ENCODE peak calls at places on chromosomes 13 and 19, in nine cellular contexts. One of them, this sample, is unnamed.

GRCh38 chr13:76884167-76884566 is 2.0 kb downstream of the KCTD12 start:
- DNase-seq in osteocyte: no peak
- DNase-seq in non-pigmented ciliary epithelial cell: no peak
- DNase-seq in mesendoderm: peak
- DNase-seq in bronchial epithelial cell: peak
- DNase-seq in NCI-H1092 treated with DMSO at 0.1 percent for 48 hours: peak
- DNase-seq in naive B cell: no peak
- DNase-seq in NCI-H2029 treated with DMSO at 0.1 percent for 48 hours: peak
- DNase-seq in stimulated activated CD4-positive, alpha-beta T cell treated with anti-CD3 and anti-CD28 coated beads, Interleukin-12 subunit alpha, Interleukin-12 subunit beta, amount 100 ng/mL, for 4 hours: no peak
- DNase-seq in this sample: peak

GRCh38 chr13:95509521-95510315 is 42.8 kb upstream of the CLDN10 start:
- DNase-seq in osteocyte: no peak
- DNase-seq in naive B cell: no peak
- DNase-seq in mesendoderm: peak
- DNase-seq in bronchial epithelial cell: peak
- DNase-seq in NCI-H1092 treated with DMSO at 0.1 percent for 48 hours: no peak
- DNase-seq in NCI-H2029 treated with DMSO at 0.1 percent for 48 hours: no peak
- DNase-seq in non-pigmented ciliary epithelial cell: no peak
- DNase-seq in stimulated activated CD4-positive, alpha-beta T cell treated with anti-CD3 and anti-CD28 coated beads, Interleukin-12 subunit alpha, Interleukin-12 subunit beta, amount 100 ng/mL, for 4 hours: no peak
- DNase-seq in this sample: no peak

GRCh38 chr19:49637865-49638350 is 2.0 kb downstream of the RRAS start:
- DNase-seq in bronchial epithelial cell: peak
- DNase-seq in mesendoderm: peak
- DNase-seq in osteocyte: peak
- DNase-seq in non-pigmented ciliary epithelial cell: no peak
- DNase-seq in NCI-H1092 treated with DMSO at 0.1 percent for 48 hours: no peak
- DNase-seq in naive B cell: no peak
- DNase-seq in NCI-H2029 treated with DMSO at 0.1 percent for 48 hours: no peak
- DNase-seq in stimulated activated CD4-positive, alpha-beta T cell treated with anti-CD3 and anti-CD28 coated beads, Interleukin-12 subunit alpha, Interleukin-12 subunit beta, amount 100 ng/mL, for 4 hours: no peak
- DNase-seq in this sample: peak

GRCh38 chr13:92103673-92104296 is 705.4 kb downstream of the GPC5 start:
- DNase-seq in NCI-H1092 treated with DMSO at 0.1 percent for 48 hours: no peak
- DNase-seq in NCI-H2029 treated with DMSO at 0.1 percent for 48 hours: no peak
- DNase-seq in mesendoderm: peak
- DNase-seq in naive B cell: no peak
- DNase-seq in non-pigmented ciliary epithelial cell: peak
- DNase-seq in osteocyte: no peak
- DNase-seq in bronchial epithelial cell: no peak
- DNase-seq in stimulated activated CD4-positive, alpha-beta T cell treated with anti-CD3 and anti-CD28 coated beads, Interleukin-12 subunit alpha, Interleukin-12 subunit beta, amount 100 ng/mL, for 4 hours: no peak
- DNase-seq in this sample: no peak

GRCh38 chr19:41994521-41994971 is 516 bp upstream of the ATP1A3 start:
- DNase-seq in stimulated activated CD4-positive, alpha-beta T cell treated with anti-CD3 and anti-CD28 coated beads, Interleukin-12 subunit alpha, Interleukin-12 subunit beta, amount 100 ng/mL, for 4 hours: no peak
- DNase-seq in NCI-H2029 treated with DMSO at 0.1 percent for 48 hours: no peak
- DNase-seq in osteocyte: no peak
- DNase-seq in non-pigmented ciliary epithelial cell: no peak
- DNase-seq in NCI-H1092 treated with DMSO at 0.1 percent for 48 hours: no peak
- DNase-seq in bronchial epithelial cell: no peak
- DNase-seq in naive B cell: no peak
- DNase-seq in mesendoderm: no peak
- DNase-seq in this sample: no peak

GRCh38 chr19:3068071-3068470 is 5.8 kb upstream of the TLE5 start:
- DNase-seq in mesendoderm: no peak
- DNase-seq in osteocyte: no peak
- DNase-seq in naive B cell: no peak
- DNase-seq in NCI-H2029 treated with DMSO at 0.1 percent for 48 hours: no peak
- DNase-seq in stimulated activated CD4-positive, alpha-beta T cell treated with anti-CD3 and anti-CD28 coated beads, Interleukin-12 subunit alpha, Interleukin-12 subunit beta, amount 100 ng/mL, for 4 hours: no peak
- DNase-seq in bronchial epithelial cell: no peak
- DNase-seq in non-pigmented ciliary epithelial cell: no peak
- DNase-seq in NCI-H1092 treated with DMSO at 0.1 percent for 48 hours: no peak
- DNase-seq in this sample: no peak

GRCh38 chr13:75968103-75968838 is 332.1 kb downstream of the LMO7 start:
- DNase-seq in NCI-H2029 treated with DMSO at 0.1 percent for 48 hours: no peak
- DNase-seq in bronchial epithelial cell: peak
- DNase-seq in mesendoderm: no peak
- DNase-seq in naive B cell: no peak
- DNase-seq in non-pigmented ciliary epithelial cell: peak
- DNase-seq in stimulated activated CD4-positive, alpha-beta T cell treated with anti-CD3 and anti-CD28 coated beads, Interleukin-12 subunit alpha, Interleukin-12 subunit beta, amount 100 ng/mL, for 4 hours: no peak
- DNase-seq in NCI-H1092 treated with DMSO at 0.1 percent for 48 hours: no peak
- DNase-seq in osteocyte: no peak
- DNase-seq in this sample: no peak

GRCh38 chr13:48210178-48210577 is 22.8 kb upstream of the ITM2B start:
- DNase-seq in NCI-H1092 treated with DMSO at 0.1 percent for 48 hours: no peak
- DNase-seq in bronchial epithelial cell: peak
- DNase-seq in mesendoderm: no peak
- DNase-seq in NCI-H2029 treated with DMSO at 0.1 percent for 48 hours: no peak
- DNase-seq in osteocyte: no peak
- DNase-seq in naive B cell: no peak
- DNase-seq in non-pigmented ciliary epithelial cell: peak
- DNase-seq in stimulated activated CD4-positive, alpha-beta T cell treated with anti-CD3 and anti-CD28 coated beads, Interleukin-12 subunit alpha, Interleukin-12 subunit beta, amount 100 ng/mL, for 4 hours: no peak
- DNase-seq in this sample: no peak

GRCh38 chr19:5753743-5754142 is 30.8 kb downstream of the PRR22 start:
- DNase-seq in osteocyte: no peak
- DNase-seq in NCI-H1092 treated with DMSO at 0.1 percent for 48 hours: no peak
- DNase-seq in stimulated activated CD4-positive, alpha-beta T cell treated with anti-CD3 and anti-CD28 coated beads, Interleukin-12 subunit alpha, Interleukin-12 subunit beta, amount 100 ng/mL, for 4 hours: no peak
- DNase-seq in mesendoderm: no peak
- DNase-seq in NCI-H2029 treated with DMSO at 0.1 percent for 48 hours: no peak
- DNase-seq in non-pigmented ciliary epithelial cell: no peak
- DNase-seq in naive B cell: no peak
- DNase-seq in bronchial epithelial cell: no peak
- DNase-seq in this sample: no peak

GRCh38 chr13:98232456-98232855 is 55.4 kb upstream of the RNF113B start:
- DNase-seq in mesendoderm: no peak
- DNase-seq in NCI-H2029 treated with DMSO at 0.1 percent for 48 hours: no peak
- DNase-seq in naive B cell: no peak
- DNase-seq in osteocyte: no peak
- DNase-seq in NCI-H1092 treated with DMSO at 0.1 percent for 48 hours: no peak
- DNase-seq in bronchial epithelial cell: no peak
- DNase-seq in non-pigmented ciliary epithelial cell: no peak
- DNase-seq in stimulated activated CD4-positive, alpha-beta T cell treated with anti-CD3 and anti-CD28 coated beads, Interleukin-12 subunit alpha, Interleukin-12 subunit beta, amount 100 ng/mL, for 4 hours: no peak
- DNase-seq in this sample: no peak

GRCh38 chr19:46416077-46416709 is 2.8 kb upstream of the CCDC8 start:
- DNase-seq in stimulated activated CD4-positive, alpha-beta T cell treated with anti-CD3 and anti-CD28 coated beads, Interleukin-12 subunit alpha, Interleukin-12 subunit beta, amount 100 ng/mL, for 4 hours: peak
- DNase-seq in NCI-H1092 treated with DMSO at 0.1 percent for 48 hours: peak
- DNase-seq in osteocyte: peak
- DNase-seq in non-pigmented ciliary epithelial cell: no peak
- DNase-seq in mesendoderm: peak
- DNase-seq in bronchial epithelial cell: peak
- DNase-seq in naive B cell: no peak
- DNase-seq in NCI-H2029 treated with DMSO at 0.1 percent for 48 hours: peak
- DNase-seq in this sample: peak

GRCh38 chr19:32599736-32600157 is 18.8 kb downstream of the PDCD5 start:
- DNase-seq in NCI-H1092 treated with DMSO at 0.1 percent for 48 hours: peak
- DNase-seq in non-pigmented ciliary epithelial cell: peak
- DNase-seq in osteocyte: peak
- DNase-seq in naive B cell: peak
- DNase-seq in mesendoderm: peak
- DNase-seq in stimulated activated CD4-positive, alpha-beta T cell treated with anti-CD3 and anti-CD28 coated beads, Interleukin-12 subunit alpha, Interleukin-12 subunit beta, amount 100 ng/mL, for 4 hours: no peak
- DNase-seq in NCI-H2029 treated with DMSO at 0.1 percent for 48 hours: peak
- DNase-seq in bronchial epithelial cell: peak
- DNase-seq in this sample: peak

GRCh38 chr13:46721054-46721453 is 75.9 kb downstream of the ESD start:
- DNase-seq in mesendoderm: peak
- DNase-seq in NCI-H2029 treated with DMSO at 0.1 percent for 48 hours: no peak
- DNase-seq in non-pigmented ciliary epithelial cell: no peak
- DNase-seq in bronchial epithelial cell: peak
- DNase-seq in NCI-H1092 treated with DMSO at 0.1 percent for 48 hours: peak
- DNase-seq in stimulated activated CD4-positive, alpha-beta T cell treated with anti-CD3 and anti-CD28 coated beads, Interleukin-12 subunit alpha, Interleukin-12 subunit beta, amount 100 ng/mL, for 4 hours: peak
- DNase-seq in osteocyte: no peak
- DNase-seq in naive B cell: peak
- DNase-seq in this sample: peak

GRCh38 chr19:18282788-18283141 is 1.3 kb upstream of the JUND start:
- DNase-seq in NCI-H2029 treated with DMSO at 0.1 percent for 48 hours: no peak
- DNase-seq in stimulated activated CD4-positive, alpha-beta T cell treated with anti-CD3 and anti-CD28 coated beads, Interleukin-12 subunit alpha, Interleukin-12 subunit beta, amount 100 ng/mL, for 4 hours: no peak
- DNase-seq in naive B cell: no peak
- DNase-seq in non-pigmented ciliary epithelial cell: no peak
- DNase-seq in osteocyte: no peak
- DNase-seq in NCI-H1092 treated with DMSO at 0.1 percent for 48 hours: no peak
- DNase-seq in bronchial epithelial cell: no peak
- DNase-seq in mesendoderm: peak
- DNase-seq in this sample: no peak

GRCh38 chr19:56139847-56140582 is 1.1 kb upstream of the ZNF444 start:
- DNase-seq in stimulated activated CD4-positive, alpha-beta T cell treated with anti-CD3 and anti-CD28 coated beads, Interleukin-12 subunit alpha, Interleukin-12 subunit beta, amount 100 ng/mL, for 4 hours: no peak
- DNase-seq in naive B cell: no peak
- DNase-seq in NCI-H2029 treated with DMSO at 0.1 percent for 48 hours: no peak
- DNase-seq in osteocyte: no peak
- DNase-seq in mesendoderm: no peak
- DNase-seq in NCI-H1092 treated with DMSO at 0.1 percent for 48 hours: no peak
- DNase-seq in non-pigmented ciliary epithelial cell: no peak
- DNase-seq in bronchial epithelial cell: no peak
- DNase-seq in this sample: no peak